ENCODE peak calls at places on chromosomes 16 and 17, in seven cellular contexts. Y is neural crest cell, Q is left lobe of liver, T is fibroblast of lung, O is cardiac septum, W is BJ, J is endothelial cell. X is an unnamed sample.

GRCh38 chr17:17849147-17849820 is 12.5 kb upstream of the SREBF1 start:
- DNase-seq in Y (no peak), Q (no peak), T (peak; percentile 54), O (peak; percentile 84), W (no peak), J (no peak), X (no peak)

GRCh38 chr17:75019146-75019545 is 6.7 kb downstream of the MRPL58 start:
- DNase-seq in Y (no peak), Q (no peak), T (no peak), O (no peak), W (no peak), J (no peak), X (no peak)

GRCh38 chr17:51461578-51462004 is 201.2 kb downstream of the UTP18 start:
- DNase-seq in Y (peak; percentile 75), Q (peak; percentile 67), T (peak; percentile 10), O (no peak), W (no peak), J (peak; percentile 80), X (no peak)

GRCh38 chr17:66959641-66960375 is 4.7 kb upstream of the CACNG4 start:
- DNase-seq in Y (no peak), Q (no peak), T (no peak), O (no peak), W (no peak), J (no peak), X (no peak)

GRCh38 chr17:3796110-3796821 is 4.7 kb downstream of the ITGAE start:
- DNase-seq in Y (no peak), Q (no peak), T (peak; percentile 40), O (no peak), W (no peak), J (no peak), X (no peak)

GRCh38 chr17:1095853-1096675 is 83.7 kb downstream of the ABR start:
- DNase-seq in Y (no peak), Q (no peak), T (no peak), O (no peak), W (no peak), J (no peak), X (no peak)

GRCh38 chr17:45839442-45839841 is 5.2 kb upstream of the SPPL2C start:
- DNase-seq in Y (no peak), Q (no peak), T (no peak), O (no peak), W (no peak), J (no peak), X (no peak)

GRCh38 chr16:64417711-64418227 is 704.1 kb downstream of the CDH11 start:
- DNase-seq in Y (no peak), Q (no peak), T (peak; percentile 95), O (no peak), W (peak; percentile 75), J (no peak), X (no peak)

GRCh38 chr17:50270430-50271172 is 3.7 kb upstream of the TMEM92 start:
- DNase-seq in Y (peak; percentile 45), Q (peak; percentile 41), T (peak; percentile 81), O (peak; percentile 74), W (no peak), J (no peak), X (no peak)

GRCh38 chr16:85936761-85937343 is 37.9 kb downstream of the IRF8 start:
- DNase-seq in Y (no peak), Q (no peak), T (peak; percentile 33), O (no peak), W (no peak), J (no peak), X (no peak)

GRCh38 chr17:73283250-73283649 is 21.6 kb upstream of the CPSF4L start:
- DNase-seq in Y (no peak), Q (no peak), T (no peak), O (no peak), W (no peak), J (no peak), X (no peak)

GRCh38 chr17:37310940-37311339 is 64.8 kb upstream of the C17orf78 start:
- DNase-seq in Y (no peak), Q (no peak), T (peak; percentile 35), O (no peak), W (peak; percentile 34), J (no peak), X (no peak)

GRCh38 chr16:57711-58110 is 4.1 kb downstream of the SNRNP25 start:
- DNase-seq in Y (no peak), Q (no peak), T (no peak), O (no peak), W (no peak), J (no peak), X (no peak)

GRCh38 chr17:78889525-78889924 is 13.5 kb downstream of the CEP295NL start:
- DNase-seq in Y (no peak), Q (no peak), T (no peak), O (no peak), W (no peak), J (no peak), X (no peak)

GRCh38 chr16:15415411-15416070 is 18.8 kb upstream of the BMERB1 start:
- DNase-seq in Y (no peak), Q (no peak), T (peak; percentile 63), O (no peak), W (peak; percentile 14), J (no peak), X (no peak)

GRCh38 chr17:80619535-80620235 is 75.0 kb downstream of the RPTOR start:
- DNase-seq in Y (no peak), Q (no peak), T (peak; percentile 70), O (no peak), W (no peak), J (no peak), X (no peak)

GRCh38 chr17:47622179-47622549 is 27.6 kb upstream of the KPNB1 start:
- DNase-seq in Y (no peak), Q (no peak), T (peak; percentile 29), O (no peak), W (no peak), J (no peak), X (no peak)

GRCh38 chr17:38705803-38706624 is 941 bp downstream of the MLLT6 start:
- DNase-seq in Y (no peak), Q (no peak), T (no peak), O (peak; percentile 83), W (no peak), J (peak; percentile 30), X (no peak)

GRCh38 chr17:74213897-74214386 is 571 bp downstream of the TTYH2 start:
- DNase-seq in Y (no peak), Q (peak; percentile 54), T (no peak), O (no peak), W (no peak), J (no peak), X (no peak)